ENCODE peak calls at places on chromosome 12, in five cellular contexts. W is mesendoderm, E is fibroblast of lung, Q is K562, B is Karpas-422. G is an unnamed sample.

GRCh38 chr12:65362231-65362630 is 83.7 kb downstream of the MSRB3 start:
- DNase-seq in W (no peak), Q (no peak), B (no peak), E (peak), G (no peak)

GRCh38 chr12:119444462-119445044 is 110.0 kb downstream of the CCDC60 start:
- DNase-seq in E (peak), B (peak), W (peak), Q (peak), G (peak)

GRCh38 chr12:14111230-14111865 is 129.9 kb upstream of the GRIN2B start:
- DNase-seq in Q (no peak), B (peak), E (no peak), W (peak), G (peak)

GRCh38 chr12:14366211-14366762 is 805 bp downstream of the ATF7IP start:
- DNase-seq in E (peak), Q (no peak), W (peak), B (peak), G (no peak)

GRCh38 chr12:84463756-84464495 is 448.7 kb downstream of the SLC6A15 start:
- DNase-seq in W (no peak), E (peak), B (no peak), Q (no peak), G (no peak)

GRCh38 chr12:20549115-20549719 is 145.9 kb upstream of the SLCO1C1 start:
- DNase-seq in B (peak), Q (no peak), W (peak), E (peak), G (peak)

GRCh38 chr12:79275631-79276030 is 411.1 kb downstream of the SYT1 start:
- DNase-seq in Q (no peak), E (peak), B (no peak), W (peak), G (no peak)

GRCh38 chr12:39061576-39061975 is 156.2 kb upstream of the CPNE8 start:
- DNase-seq in Q (no peak), B (no peak), E (no peak), W (no peak), G (no peak)

GRCh38 chr12:18643673-18644072 is 94.1 kb downstream of the PLCZ1 start:
- DNase-seq in Q (no peak), B (no peak), E (peak), W (no peak), G (no peak)

GRCh38 chr12:123364532-123365140 is at the start of gene SBNO1:
- DNase-seq in Q (peak), W (peak), E (peak), B (peak), G (peak)

GRCh38 chr12:16506394-16506793 is 99.6 kb downstream of the LMO3 start:
- DNase-seq in W (no peak), Q (no peak), B (no peak), E (no peak), G (no peak)

GRCh38 chr12:94218244-94218643 is 69.9 kb downstream of the PLXNC1 start:
- DNase-seq in E (no peak), B (no peak), W (peak), Q (no peak), G (no peak)

GRCh38 chr12:127909031-127909430 is 357.9 kb upstream of the TMEM132C start:
- DNase-seq in B (no peak), Q (no peak), E (peak), W (no peak), G (no peak)

GRCh38 chr12:89370850-89371249 is 18.5 kb upstream of the DUSP6 start:
- DNase-seq in W (no peak), E (peak), B (no peak), Q (no peak), G (no peak)

GRCh38 chr12:51388066-51388799 is 3.0 kb downstream of the GALNT6 start:
- DNase-seq in Q (peak), E (peak), B (no peak), W (peak), G (no peak)

GRCh38 chr12:94875525-94875924 is 128.0 kb downstream of the NDUFA12 start:
- DNase-seq in B (peak), W (peak), Q (no peak), E (no peak), G (peak)

GRCh38 chr12:62767506-62767905 is 167.4 kb downstream of the PPM1H start:
- DNase-seq in Q (no peak), B (no peak), E (peak), W (no peak), G (no peak)
- H3K9ac ChIP-seq in Q (no peak), B (no peak), E (no peak), W (no peak), G (no peak)

GRCh38 chr12:9032202-9032964 is 43.0 kb downstream of the KLRG1 start:
- DNase-seq in B (no peak), E (no peak), Q (no peak), W (no peak), G (no peak)
- H3K4me2 ChIP-seq in B (no peak), E (no peak), Q (no peak), W (no peak), G (no peak)

GRCh38 chr12:47156167-47156736 is 76.5 kb upstream of the AMIGO2 start:
- DNase-seq in B (peak), E (peak), W (peak), Q (peak), G (no peak)
- H3K9ac ChIP-seq in B (no peak), E (no peak), W (no peak), Q (peak), G (no peak)

GRCh38 chr12:41795066-41795465 is 349.6 kb downstream of the GXYLT1 start:
- DNase-seq in B (no peak), E (peak), Q (no peak), W (no peak), G (no peak)
- H3K4me2 ChIP-seq in B (no peak), E (no peak), Q (no peak), W (no peak), G (peak)